ENCODE peak calls at places on chromosomes 5 and 9, in five cellular contexts. S is IMR-90, B is OCI-LY7, G is A549, F is mesenchymal stem cell. R is an unnamed sample.
A peak's percentile ranks its signal among the peaks of the same experiment; 100 is the strongest.

GRCh38 chr9:71830929-71831328 is 62.6 kb upstream of the CEMIP2 start:
- DNase-seq in G (no peak), S (no peak), F (no peak), B (no peak), R (no peak)

GRCh38 chr5:116439891-116440290 is 134.7 kb downstream of the SEMA6A start:
- DNase-seq in G (no peak), B (no peak), F (no peak), S (no peak), R (no peak)

GRCh38 chr9:36322462-36322861 is 64.2 kb upstream of the GNE start:
- DNase-seq in B (no peak), S (no peak), G (no peak), F (no peak), R (no peak)

GRCh38 chr5:34691326-34691725 is 35.2 kb downstream of the RAI14 start:
- DNase-seq in G (no peak), F (no peak), B (no peak), S (no peak), R (no peak)

GRCh38 chr5:179166171-179166885 is 106.2 kb downstream of the ZNF354C start:
- DNase-seq in B (no peak), G (no peak), S (no peak), F (no peak), R (no peak)

GRCh38 chr5:106454651-106455415 is 1215.9 kb downstream of the EFNA5 start:
- DNase-seq in F (peak; percentile 47), B (peak; percentile 16), S (peak; percentile 36), G (no peak), R (no peak)

GRCh38 chr9:126230692-126231091 is 95.9 kb upstream of the MVB12B start:
- DNase-seq in G (no peak), F (no peak), B (no peak), S (no peak), R (no peak)

GRCh38 chr5:52956915-52957747 is 32.0 kb upstream of the ITGA2 start:
- DNase-seq in S (peak; percentile 30), F (no peak), B (no peak), G (no peak), R (no peak)

GRCh38 chr9:132637801-132638200 is 32.0 kb downstream of the DDX31 start:
- DNase-seq in G (no peak), B (no peak), S (no peak), F (no peak), R (no peak)

GRCh38 chr5:79772651-79773050 is 83.0 kb downstream of the CMYA5 start:
- DNase-seq in F (no peak), B (no peak), G (no peak), S (no peak), R (no peak)

GRCh38 chr9:98303556-98304125 is 48.2 kb upstream of the TBC1D2 start:
- DNase-seq in B (no peak), F (peak; percentile 6), G (no peak), S (no peak), R (no peak)

GRCh38 chr9:105679406-105680022 is 14.8 kb upstream of the TMEM38B start:
- DNase-seq in G (no peak), S (no peak), F (no peak), B (no peak), R (no peak)
- H3K4me2 ChIP-seq in G (peak overlapping the region; percentile 35), S (no peak overlapping the region), F (no peak overlapping the region), B (no peak overlapping the region), R (no peak overlapping the region)

GRCh38 chr9:133979124-133979920 is 12.8 kb downstream of the VAV2 start:
- DNase-seq in B (peak; percentile 86), S (peak; percentile 37), G (no peak), F (peak; percentile 48), R (no peak)
- H3K4me2 ChIP-seq in B (peak overlapping the region; percentile 73), S (peak overlapping the region; percentile 22), G (no peak overlapping the region), F (peak overlapping the region; percentile 51), R (peak overlapping the region; percentile 79)

DNA sequence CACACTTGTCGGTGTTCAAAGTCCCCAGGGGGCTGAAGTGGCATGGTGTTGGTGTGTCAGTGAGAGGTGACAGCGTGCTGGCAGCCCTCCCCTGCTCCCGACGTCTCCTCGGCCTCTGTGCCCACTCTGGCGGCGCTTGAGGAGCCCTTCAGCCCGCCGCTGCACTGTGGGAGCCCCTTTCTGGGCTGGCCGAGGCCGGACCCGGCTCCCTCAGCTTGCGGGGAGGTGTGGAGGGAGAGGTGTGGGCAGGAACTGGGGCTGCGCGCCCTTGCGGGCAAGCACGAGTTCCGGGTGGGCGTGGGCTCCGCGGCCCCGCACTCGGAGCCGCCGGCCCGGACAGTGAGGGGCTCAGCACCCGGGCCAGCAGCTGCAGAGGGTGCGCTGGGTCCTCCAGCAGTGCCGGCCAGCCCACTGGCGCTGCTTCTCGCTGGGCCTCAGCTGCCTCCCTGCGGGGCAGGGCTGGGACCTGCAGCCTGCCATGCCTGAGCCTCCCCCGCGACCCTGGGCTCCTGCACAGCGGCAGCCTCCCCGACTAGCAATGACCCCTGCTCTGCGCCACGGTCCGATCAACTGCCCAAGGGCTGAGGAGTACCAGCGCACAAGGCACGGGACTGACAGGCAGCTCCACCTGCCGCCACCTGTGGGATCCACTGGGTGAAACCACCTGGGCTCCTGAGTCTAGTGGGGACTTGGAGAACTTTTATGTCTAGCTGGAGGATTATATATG is 224.1 kb upstream of the RIOK2 start:
- DNase-seq in S (no peak), B (no peak), F (no peak), G (no peak), R (no peak)
- H3K4me2 ChIP-seq in S (no peak overlapping the region), B (no peak overlapping the region), F (no peak overlapping the region), G (no peak overlapping the region), R (no peak overlapping the region)

DNA sequence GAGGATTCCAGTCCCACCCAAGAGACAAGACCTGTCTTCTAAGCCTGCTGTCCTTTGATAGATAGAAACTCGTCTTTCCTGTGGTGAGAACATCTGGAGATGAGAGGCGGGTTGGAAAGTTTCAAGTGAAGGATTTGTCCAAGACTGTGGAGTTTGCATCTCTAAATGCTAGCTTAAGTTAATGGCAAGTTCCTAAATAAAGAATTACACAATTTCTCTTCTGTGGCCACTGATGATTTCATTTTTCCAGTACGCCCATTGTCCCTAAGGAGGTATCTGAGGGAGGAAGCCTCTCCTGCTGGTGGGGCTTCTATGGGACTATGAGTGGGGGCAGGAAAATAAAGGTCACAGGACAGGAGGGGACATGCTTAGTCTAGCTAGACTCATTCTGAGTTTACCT is 53.7 kb upstream of the TRIM32 start:
- DNase-seq in B (no peak), S (no peak), G (no peak), F (peak; percentile 65), R (no peak)
- H3K4me2 ChIP-seq in B (no peak overlapping the region), S (no peak overlapping the region), G (no peak overlapping the region), F (no peak overlapping the region), R (no peak overlapping the region)

GRCh38 chr9:96818535-96818934 is 35.8 kb downstream of the ZNF782 start:
- DNase-seq in S (no peak), G (no peak), B (peak; percentile 1), F (peak; percentile 19), R (no peak)

GRCh38 chr9:96817973-96818372 is 36.3 kb downstream of the ZNF782 start:
- DNase-seq in B (no peak), S (no peak), G (no peak), F (no peak), R (no peak)

DNA sequence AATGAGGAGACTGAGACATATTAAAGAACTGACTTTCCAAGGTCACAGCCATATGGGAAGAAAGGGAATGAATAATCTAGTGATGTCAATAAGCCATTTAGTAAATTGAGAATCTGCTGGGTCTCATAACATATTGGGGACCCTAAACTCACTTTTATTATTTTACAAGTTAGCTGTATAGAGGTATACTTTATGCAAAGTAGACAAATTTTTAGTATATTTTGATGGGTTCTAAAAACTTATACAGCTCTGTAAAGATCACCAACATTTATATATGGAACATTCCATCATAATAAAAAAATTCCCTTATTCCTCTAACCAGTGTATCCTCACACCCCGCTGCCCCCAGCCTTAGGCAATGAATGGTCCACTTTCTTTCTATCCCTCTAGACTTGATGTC is 35.7 kb upstream of the ZNF510 start:
- DNase-seq in S (no peak), F (no peak), B (no peak), G (no peak), R (no peak)
- H3K4me2 ChIP-seq in S (no peak overlapping the region), F (no peak overlapping the region), B (no peak overlapping the region), G (no peak overlapping the region), R (no peak overlapping the region)

DNA sequence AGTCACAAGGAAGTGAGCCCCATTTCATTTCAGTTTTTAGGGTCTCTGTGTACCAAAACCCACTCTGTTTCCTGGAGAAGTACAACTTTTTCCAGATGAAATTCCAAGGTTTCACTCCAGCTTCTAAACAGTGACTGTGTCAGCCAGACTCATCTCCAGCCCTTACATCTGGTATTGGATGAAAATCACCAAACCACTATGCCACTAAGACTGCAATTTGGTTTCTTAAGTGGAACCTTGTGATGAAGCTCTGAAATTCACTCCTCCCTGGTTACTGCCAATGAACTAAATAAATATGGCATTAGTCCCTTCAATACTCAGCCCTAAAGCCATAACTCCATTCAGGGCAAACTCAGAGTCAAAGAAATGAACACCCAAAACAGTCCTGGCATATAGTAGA is 211.2 kb upstream of the DAPK1 start:
- DNase-seq in B (no peak), S (no peak), F (no peak), G (no peak), R (no peak)
- H3K4me2 ChIP-seq in B (no peak overlapping the region), S (no peak overlapping the region), F (no peak overlapping the region), G (no peak overlapping the region), R (no peak overlapping the region)

GRCh38 chr5:62522811-62523210 is 55.8 kb upstream of the LRRC70 start:
- DNase-seq in S (no peak), B (no peak), G (no peak), F (no peak), R (no peak)

DNA sequence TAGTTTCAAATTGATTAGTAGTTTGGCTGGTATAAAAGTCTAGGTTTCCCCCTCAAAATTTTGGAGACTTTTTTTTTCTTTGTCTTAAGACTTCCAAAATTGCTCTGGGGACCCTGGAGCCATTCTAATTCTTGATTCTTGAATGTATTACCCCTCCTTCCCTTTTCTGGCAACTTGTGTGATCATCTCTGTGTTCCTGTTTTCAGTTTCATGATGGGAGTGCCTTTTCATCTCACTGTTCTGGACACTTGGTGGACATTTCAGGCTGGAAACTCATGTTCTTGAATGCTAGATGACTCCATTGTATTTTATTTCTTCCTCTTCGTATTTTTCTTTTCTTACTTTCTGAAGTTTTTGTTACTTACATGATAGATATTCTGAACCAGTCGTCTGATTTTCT is 57.3 kb upstream of the LRRC70 start:
- DNase-seq in G (no peak), F (no peak), B (peak; percentile 7), S (no peak), R (no peak)
- H3K4me2 ChIP-seq in G (no peak overlapping the region), F (no peak overlapping the region), B (no peak overlapping the region), S (no peak overlapping the region), R (no peak overlapping the region)

DNA sequence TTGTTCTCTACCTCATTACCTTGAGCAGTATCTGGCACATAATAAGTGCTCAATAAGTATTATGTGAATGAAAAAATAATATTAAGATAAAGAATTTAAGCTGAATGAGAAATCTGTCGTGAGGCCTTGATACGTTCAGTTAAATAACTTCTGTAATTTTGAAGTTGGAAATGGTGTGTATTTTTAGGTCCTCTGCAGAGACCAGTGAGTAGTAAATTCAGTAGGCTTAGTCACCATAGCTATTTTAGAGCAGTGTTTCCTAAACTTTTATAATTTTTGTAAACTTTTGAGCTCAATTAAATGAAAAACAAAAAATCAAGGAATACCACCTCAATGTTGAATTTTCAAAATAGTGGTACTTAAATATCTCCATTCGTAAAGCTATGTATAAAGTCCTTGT is 25.0 kb downstream of the ERBIN start:
- DNase-seq in B (no peak), F (no peak), S (no peak), G (no peak), R (no peak)
- H3K4me2 ChIP-seq in B (no peak overlapping the region), F (no peak overlapping the region), S (no peak overlapping the region), G (no peak overlapping the region), R (no peak overlapping the region)

R was measured in GM12878.